ENCODE peak calls at places on chromosomes 5 and 9, in six cellular contexts. T is NCI-H1105; R is pulmonary artery endothelial cell; B is activated CD8-positive, alpha-beta memory T cell treated with anti-CD3 and anti-CD28 coated beads, Interleukin-2, amount 10 ng/mL, durations not matched to agents 7 days and 5 days; I is sigmoid colon; S is NCI-H146. D is an unnamed sample.

GRCh38 chr5:96661101-96661840 is 905 bp upstream of the CAST start:
- DNase-seq in T (no peak), R (no peak), B (peak), I (peak), S (no peak), D (no peak)

GRCh38 chr5:77312411-77312810 is 101.9 kb downstream of the PDE8B start:
- DNase-seq in T (no peak), R (no peak), B (no peak), I (no peak), S (no peak), D (no peak)

GRCh38 chr5:138981131-138981530 is 106.0 kb upstream of the LRRTM2 start:
- DNase-seq in T (no peak), R (no peak), B (peak), I (no peak), S (no peak), D (no peak)

GRCh38 chr9:130980526-130980925 is 28.4 kb upstream of the LAMC3 start:
- DNase-seq in T (no peak), R (no peak), B (no peak), I (no peak), S (no peak), D (no peak)

GRCh38 chr9:91824591-91825339 is 125.3 kb downstream of the ROR2 start:
- DNase-seq in T (no peak), R (no peak), B (no peak), I (peak), S (no peak), D (no peak)

GRCh38 chr9:116147821-116148220 is 5.8 kb upstream of the PAPPA start:
- DNase-seq in T (no peak), R (no peak), B (no peak), I (no peak), S (no peak), D (no peak)

GRCh38 chr5:103259705-103260355 is 1.3 kb downstream of the MACIR start:
- DNase-seq in T (no peak), R (no peak), B (peak), I (peak), S (peak), D (peak)

GRCh38 chr9:137421838-137422667 is 909 bp downstream of the EXD3 start:
- DNase-seq in T (no peak), R (no peak), B (no peak), I (peak), S (peak), D (peak)

GRCh38 chr5:112013660-112014059 is 256.7 kb upstream of the NREP start:
- DNase-seq in T (no peak), R (no peak), B (no peak), I (no peak), S (no peak), D (no peak)

GRCh38 chr5:16550316-16550952 is 66.4 kb downstream of the RETREG1 start:
- DNase-seq in T (peak), R (peak), B (peak), I (no peak), S (peak), D (peak)

GRCh38 chr5:180338001-180338707 is 15.0 kb downstream of the GFPT2 start:
- DNase-seq in T (no peak), R (no peak), B (no peak), I (no peak), S (no peak), D (no peak)

GRCh38 chr9:136111190-136111589 is 7.5 kb downstream of the TMEM250 start:
- DNase-seq in T (no peak), R (no peak), B (no peak), I (no peak), S (no peak), D (no peak)

GRCh38 chr9:96621619-96622018 is 2.0 kb upstream of the CDC14B start:
- DNase-seq in T (no peak), R (no peak), B (no peak), I (no peak), S (no peak), D (no peak)

GRCh38 chr9:26292943-26293342 is 599.7 kb downstream of the CAAP1 start:
- DNase-seq in T (no peak), R (no peak), B (no peak), I (no peak), S (no peak), D (no peak)

GRCh38 chr9:92476962-92477361 is 5.3 kb downstream of the ASPN start:
- DNase-seq in T (no peak), R (no peak), B (no peak), I (no peak), S (no peak), D (no peak)

GRCh38 chr9:16794871-16795639 is 75.4 kb downstream of the BNC2 start:
- DNase-seq in T (no peak), R (peak), B (no peak), I (peak), S (no peak), D (no peak)

GRCh38 chr9:22447607-22448305 is 1.1 kb downstream of the DMRTA1 start:
- DNase-seq in T (no peak), R (no peak), B (no peak), I (no peak), S (peak), D (no peak)

GRCh38 chr9:114850871-114851270 is 45.0 kb upstream of the TNFSF15 start:
- DNase-seq in T (no peak), R (no peak), B (no peak), I (no peak), S (no peak), D (no peak)

GRCh38 chr9:130183133-130183762 is 11.0 kb downstream of the NCS1 start:
- DNase-seq in T (no peak), R (no peak), B (no peak), I (no peak), S (no peak), D (no peak)

D was measured in NCI-H748 treated with DMSO at 0.1 percent for 48 hours.